ENCODE peak calls at places on chromosome 6, in six cellular contexts. X is endothelial cell, C is breast epithelium, B is tibial nerve, I is heart left ventricle, O is lower leg skin. F is an unnamed sample.
A peak's percentile ranks its signal among the peaks of the same experiment; 100 is the strongest.

GRCh38 chr6:32255212-32256153 is 31.6 kb upstream of the NOTCH4 start:
- DNase-seq in B (peak; percentile 56), I (peak; percentile 78), O (peak; percentile 61), C (peak; percentile 64), X (peak; percentile 60), F (no peak)

GRCh38 chr6:34532230-34532629 is 23.9 kb downstream of the SPDEF start:
- DNase-seq in O (no peak), X (no peak), B (no peak), C (no peak), I (no peak), F (no peak)

GRCh38 chr6:84804720-84805119 is 40.3 kb upstream of the TBX18 start:
- DNase-seq in O (no peak), I (no peak), B (no peak), X (no peak), C (no peak), F (no peak)

GRCh38 chr6:151445482-151445881 is 6.4 kb downstream of the RMND1 start:
- DNase-seq in O (no peak), B (no peak), X (no peak), C (no peak), I (no peak), F (no peak)

GRCh38 chr6:51792273-51793030 is 295.0 kb downstream of the PKHD1 start:
- DNase-seq in I (no peak), X (no peak), O (no peak), B (no peak), C (no peak), F (no peak)

GRCh38 chr6:12467706-12468670 is 177.8 kb downstream of the EDN1 start:
- DNase-seq in I (no peak), B (no peak), O (no peak), C (no peak), X (no peak), F (no peak)

GRCh38 chr6:13462380-13463326 is 24.7 kb downstream of the GFOD1 start:
- DNase-seq in C (no peak), I (no peak), X (no peak), B (no peak), O (no peak), F (no peak)

GRCh38 chr6:43096451-43097097 is 20.5 kb downstream of the PTK7 start:
- DNase-seq in B (no peak), I (no peak), X (no peak), O (no peak), C (peak; percentile 65), F (no peak)

GRCh38 chr6:144264270-144265060 is 20.7 kb upstream of the UTRN start:
- DNase-seq in O (peak; percentile 43), X (no peak), B (no peak), C (peak; percentile 63), I (no peak), F (peak; percentile 77)

GRCh38 chr6:36925809-36926208 is 28.7 kb upstream of the PI16 start:
- DNase-seq in X (no peak), O (no peak), C (no peak), I (no peak), B (no peak), F (no peak)

DNA sequence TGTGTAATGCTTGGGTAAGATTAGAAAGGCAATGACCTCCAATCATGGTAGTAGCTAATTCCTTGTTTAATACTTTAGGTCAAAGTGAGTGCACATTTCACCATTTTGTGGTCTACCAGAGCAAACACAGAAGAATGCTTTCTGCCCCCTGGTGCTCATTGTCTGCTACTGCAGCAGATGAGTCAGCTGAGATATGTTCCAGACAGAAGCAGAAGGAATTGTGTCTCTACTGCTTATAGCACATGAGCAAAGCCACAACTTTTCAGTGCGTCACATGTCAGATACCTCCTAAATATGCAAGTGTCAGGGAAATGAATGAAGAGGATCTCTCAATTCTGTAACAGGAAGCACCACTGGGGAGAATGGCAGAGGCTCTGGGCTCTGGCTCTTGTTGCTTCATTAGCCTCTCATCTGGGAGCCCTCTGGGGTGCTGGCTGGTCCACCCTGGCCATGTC is 308.9 kb downstream of the ALDH8A1 start:
- DNase-seq in O (peak; percentile 92), X (peak; percentile 75), C (peak; percentile 79), I (peak; percentile 76), B (peak; percentile 77), F (peak; percentile 93)
- TF ChIP-seq CTCF in O (no peak), X (peak; percentile 92), C (peak; percentile 96), I (peak; percentile 89), B (peak; percentile 96), F (peak; percentile 91)

DNA sequence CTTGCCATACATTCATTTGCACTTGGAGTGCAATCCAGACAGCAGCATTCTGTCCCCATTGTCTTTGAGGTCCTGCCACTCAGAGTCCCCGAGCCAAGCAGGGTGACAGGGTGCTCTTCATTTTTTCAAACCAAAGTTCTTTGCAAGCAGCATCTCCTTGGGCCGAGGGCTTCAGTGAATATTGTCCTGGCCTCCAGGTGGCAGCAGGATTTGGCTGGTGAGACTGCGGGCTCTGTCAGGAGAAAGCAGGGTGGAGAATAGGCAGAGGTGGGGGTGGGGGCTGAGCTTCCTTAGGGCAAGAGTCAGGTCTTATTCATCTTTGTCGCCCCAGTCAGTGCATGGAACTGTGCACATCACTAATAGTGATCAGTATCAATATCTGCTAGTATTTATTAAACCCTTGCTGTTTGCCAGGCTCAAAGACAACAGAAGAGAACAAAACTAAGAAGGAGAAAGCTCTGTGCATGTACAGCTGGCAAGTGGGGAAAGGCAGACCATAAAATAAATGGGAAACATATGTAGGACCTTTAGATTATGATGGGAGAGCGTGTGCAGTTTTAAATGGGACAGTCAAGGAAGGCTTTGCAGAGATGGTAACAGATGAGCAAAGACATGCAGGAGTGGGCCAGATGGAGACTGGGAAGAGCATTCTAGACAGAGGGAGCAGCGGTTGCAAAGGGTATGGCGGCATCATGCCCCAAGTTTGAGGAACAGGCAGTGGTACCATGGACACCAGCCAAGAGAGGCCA is 260.2 kb downstream of the NRN1 start:
- DNase-seq in I (no peak), O (no peak), X (peak; percentile 31), C (no peak), B (no peak), F (no peak)
- TF ChIP-seq CTCF in I (peak; percentile 7), O (no peak), X (no peak), C (no peak), B (no peak), F (no peak)

DNA sequence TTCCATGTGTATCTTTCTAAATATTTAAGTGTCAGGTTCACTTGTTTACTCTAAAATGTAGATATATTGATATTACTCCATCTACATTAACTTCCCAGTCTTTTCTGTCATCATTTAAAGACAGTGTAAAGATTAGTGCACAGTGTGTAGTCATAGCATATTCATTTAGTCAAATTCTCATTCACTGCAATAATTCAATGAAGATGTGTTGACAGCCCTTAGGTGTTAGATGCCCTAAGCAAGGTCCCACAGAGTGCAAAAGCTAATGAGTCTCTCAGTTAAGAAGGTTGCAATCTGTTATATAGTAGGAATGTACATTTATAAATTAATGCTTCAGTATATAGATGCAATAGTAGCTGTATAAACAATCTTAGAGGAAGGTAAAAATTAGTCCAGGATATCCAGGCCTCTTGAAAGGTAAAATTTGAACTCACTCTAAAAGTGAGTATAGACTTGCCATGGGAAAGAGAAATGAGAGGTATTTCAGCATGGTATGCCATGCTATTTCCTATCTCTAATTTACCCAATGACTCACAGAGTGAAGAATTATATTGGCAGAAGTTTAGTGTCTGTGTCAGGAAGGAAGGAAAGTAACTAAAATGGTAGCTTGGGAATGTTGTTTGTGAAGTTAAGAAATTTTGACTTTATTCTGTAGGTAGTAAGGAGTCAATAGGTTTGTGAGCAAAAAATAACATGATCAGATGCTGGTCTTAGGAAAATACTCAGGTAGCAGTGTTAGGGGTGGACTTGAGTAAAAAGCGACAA is 969.9 kb upstream of the CITED2 start:
- DNase-seq in X (no peak), O (no peak), C (no peak), B (no peak), I (no peak), F (no peak)
- TF ChIP-seq CTCF in X (no peak), O (no peak), C (no peak), B (no peak), I (no peak), F (no peak)

GRCh38 chr6:118260833-118261232 is 287.3 kb upstream of the PLN start:
- DNase-seq in O (no peak), B (no peak), X (no peak), I (no peak), C (no peak), F (no peak)

GRCh38 chr6:118269659-118270058 is 278.4 kb upstream of the PLN start:
- DNase-seq in X (no peak), C (no peak), I (no peak), O (no peak), B (no peak), F (no peak)

DNA sequence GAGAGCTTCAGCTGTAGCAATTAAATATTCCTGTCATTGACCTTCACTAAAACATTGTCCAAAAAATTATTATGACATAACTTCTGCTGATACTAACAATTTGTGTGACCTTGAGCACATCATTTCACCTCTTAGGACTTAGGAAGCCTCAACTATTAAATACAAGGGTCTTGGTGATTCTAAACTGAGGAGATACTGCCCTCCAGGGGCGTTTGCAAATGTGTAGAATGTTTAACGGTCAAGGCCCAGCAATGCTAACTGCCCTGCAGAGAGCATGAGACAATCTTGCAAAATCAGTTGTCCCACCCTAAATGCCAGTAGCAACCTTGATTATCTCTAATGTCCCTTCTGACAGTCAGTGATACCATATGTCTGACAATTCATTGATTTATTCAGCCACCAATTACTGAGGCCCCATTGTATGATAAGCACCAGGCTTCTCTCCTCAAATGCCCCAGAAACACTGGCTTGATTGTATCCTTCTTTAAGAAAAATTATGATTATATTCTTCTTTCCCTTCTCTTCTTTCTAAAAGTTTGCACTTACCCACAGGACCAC is 284.1 kb upstream of the PLN start:
- DNase-seq in I (peak; percentile 16), B (no peak), O (no peak), X (peak; percentile 46), C (no peak), F (no peak)
- TF ChIP-seq CTCF in I (peak; percentile 34), B (peak; percentile 42), O (no peak), X (no peak), C (no peak), F (no peak)

DNA sequence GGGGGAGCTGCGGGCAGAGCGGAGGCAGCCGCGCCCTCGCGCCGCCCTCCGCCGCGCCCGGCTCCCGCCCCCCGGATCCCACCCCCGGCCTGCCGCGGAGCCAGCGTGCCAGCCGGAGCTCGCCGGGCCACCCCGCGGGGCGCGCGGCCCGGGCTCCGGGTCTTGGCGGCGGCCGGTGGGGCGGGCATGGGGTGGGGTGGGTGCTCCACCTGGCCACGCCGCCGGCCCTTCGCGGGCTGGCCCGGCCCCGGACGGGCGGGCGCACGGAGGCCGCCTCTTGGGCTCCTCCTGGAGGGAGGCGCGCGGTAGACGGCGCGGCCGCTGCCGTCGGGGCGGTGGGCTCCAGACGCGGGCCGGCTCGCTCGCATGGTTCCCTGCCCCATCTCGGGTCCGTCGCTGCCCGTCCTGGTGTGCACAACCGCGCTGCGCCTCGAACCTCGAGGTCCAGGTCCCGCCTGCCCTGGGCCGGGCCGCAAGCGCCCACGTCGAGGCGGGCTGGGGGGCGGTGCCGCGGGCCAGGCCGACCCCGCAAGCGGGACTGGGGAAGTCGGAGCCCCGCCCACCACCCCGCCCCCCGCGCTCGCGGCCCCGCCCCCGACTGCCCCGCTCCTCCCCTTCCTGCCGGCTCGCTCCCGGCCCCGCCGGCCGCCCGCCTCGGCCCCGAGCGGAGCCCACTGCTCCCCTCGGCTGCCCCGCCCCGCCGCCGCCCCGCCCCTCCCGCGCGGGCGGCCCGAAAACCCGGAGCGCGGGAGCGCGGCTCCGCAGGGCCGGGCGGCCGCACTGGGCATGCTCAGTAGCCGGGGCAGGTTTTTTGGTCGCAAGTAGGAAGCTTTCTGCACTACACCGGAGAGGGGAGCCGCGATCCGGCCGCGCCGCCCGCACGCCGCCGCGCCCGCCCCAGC is at the start of gene CDYL:
- DNase-seq in X (peak; percentile 96), C (peak; percentile 82), B (peak; percentile 64), O (peak; percentile 80), I (peak; percentile 89), F (peak; percentile 38)
- TF ChIP-seq CTCF in X (peak; percentile 11), C (no peak), B (peak; percentile 47), O (no peak), I (peak; percentile 6), F (peak; percentile 33)